ENCODE peak calls at places on chromosome 22, in five cellular contexts. P is pancreas, R is left lung, D is right lobe of liver, Y is stomach. W is an unnamed sample.

GRCh38 chr22:36197601-36198146 is 3.9 kb downstream of the APOL4 start:
- DNase-seq in P (no peak), R (no peak), D (no peak), Y (no peak), W (no peak)

GRCh38 chr22:21726650-21727049 is 8.9 kb downstream of the YPEL1 start:
- DNase-seq in P (no peak), R (no peak), D (no peak), Y (no peak), W (no peak)

GRCh38 chr22:19723165-19723989 is at the start of gene GP1BB:
- DNase-seq in P (peak), R (no peak), D (no peak), Y (peak), W (no peak)

GRCh38 chr22:39219071-39220050 is 25.4 kb downstream of the PDGFB start:
- DNase-seq in P (no peak), R (peak), D (no peak), Y (no peak), W (peak)

GRCh38 chr22:42439021-42439420 is 6.8 kb upstream of the NFAM1 start:
- DNase-seq in P (no peak), R (no peak), D (no peak), Y (no peak), W (no peak)

GRCh38 chr22:20101638-20102037 is 14.3 kb upstream of the RANBP1 start:
- DNase-seq in P (no peak), R (no peak), D (peak), Y (no peak), W (no peak)

GRCh38 chr22:24809331-24809730 is 3.3 kb downstream of the SGSM1 start:
- DNase-seq in P (no peak), R (no peak), D (no peak), Y (peak), W (no peak)

GRCh38 chr22:39242389-39242808 is 2.4 kb downstream of the PDGFB start:
- DNase-seq in P (no peak), R (no peak), D (no peak), Y (no peak), W (no peak)

GRCh38 chr22:41009222-41009948 is 58.2 kb downstream of the RBX1 start:
- DNase-seq in P (no peak), R (peak), D (no peak), Y (no peak), W (no peak)

GRCh38 chr22:42033263-42034181 is 34.9 kb downstream of the WBP2NL start:
- DNase-seq in P (no peak), R (no peak), D (no peak), Y (no peak), W (no peak)

GRCh38 chr22:40281717-40282116 is 64.6 kb upstream of the ADSL start:
- DNase-seq in P (no peak), R (no peak), D (no peak), Y (no peak), W (no peak)

GRCh38 chr22:25113316-25113721 is 86.3 kb upstream of the CRYBB3 start:
- DNase-seq in P (no peak), R (peak), D (peak), Y (peak), W (no peak)

DNA sequence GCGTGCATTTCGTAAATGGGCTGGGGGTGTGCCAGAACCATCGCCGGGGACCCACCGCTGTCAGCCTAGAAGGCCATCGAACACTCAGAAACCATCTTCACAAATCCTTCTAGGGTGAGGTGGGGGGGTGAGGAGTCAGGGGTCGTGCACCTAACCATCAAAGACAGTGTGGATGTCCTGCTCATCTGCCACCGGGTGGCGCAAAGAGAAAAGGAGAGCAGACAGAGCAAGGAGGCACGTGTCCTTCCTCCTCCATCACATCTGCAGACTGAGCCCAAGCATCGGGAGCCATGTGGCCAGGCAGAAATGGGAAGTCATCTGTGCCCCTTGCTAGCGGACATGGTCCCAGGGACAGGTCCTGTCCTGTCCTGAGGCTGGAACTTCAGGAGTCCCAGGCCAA is 61.9 kb upstream of the NUP50 start:
- DNase-seq in P (no peak), R (peak), D (peak), Y (peak), W (peak)
- TF ChIP-seq CTCF in P (peak), R (no peak), D (peak), Y (peak), W (peak)

DNA sequence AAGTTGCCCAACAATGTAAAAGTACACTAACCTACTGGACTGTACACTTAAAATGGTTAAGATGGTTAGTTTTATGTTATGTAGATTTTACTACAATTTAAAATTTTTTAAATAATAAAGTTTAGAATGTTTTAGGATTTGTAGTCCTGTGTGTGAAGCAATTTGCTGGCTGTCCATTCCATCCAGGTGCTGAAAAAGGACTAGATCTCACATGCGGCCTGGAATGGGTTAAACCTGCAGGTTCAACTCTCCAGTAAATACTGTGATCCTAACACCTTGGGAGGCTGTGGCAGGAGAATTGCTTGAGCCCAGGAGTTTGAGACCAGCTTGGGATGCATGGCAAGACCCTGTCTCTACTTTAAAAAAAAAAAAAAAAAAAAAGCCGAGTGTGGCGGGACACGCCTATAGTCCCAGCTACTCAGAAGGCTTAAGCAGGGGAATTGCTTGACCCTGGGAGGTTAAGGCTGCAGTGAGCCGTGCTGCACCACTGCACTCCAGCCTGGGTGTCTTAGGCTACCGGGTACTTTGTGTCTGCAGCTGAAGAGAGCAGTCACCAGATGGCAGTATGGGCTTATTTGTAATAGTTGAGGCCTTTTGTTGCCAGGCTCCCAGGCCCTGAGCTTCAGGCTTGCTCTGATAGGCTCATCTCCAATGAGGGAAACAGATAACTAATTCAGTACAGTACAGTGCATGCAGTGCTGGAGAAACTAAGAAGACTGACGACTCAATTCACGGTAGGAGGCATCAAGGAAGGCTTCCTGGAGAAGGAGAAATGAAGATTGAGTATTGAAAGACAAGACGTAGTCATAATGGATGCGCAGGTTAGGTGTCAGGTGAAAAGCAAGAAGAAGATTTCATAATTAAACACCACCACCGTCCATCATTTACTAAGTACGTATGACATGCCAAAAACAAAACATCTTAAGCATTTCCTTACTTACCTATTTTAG is 64.7 kb upstream of the ASPHD2 start:
- DNase-seq in P (peak), R (peak), D (peak), Y (peak), W (no peak)
- TF ChIP-seq CTCF in P (peak), R (peak), D (peak), Y (no peak), W (peak)

DNA sequence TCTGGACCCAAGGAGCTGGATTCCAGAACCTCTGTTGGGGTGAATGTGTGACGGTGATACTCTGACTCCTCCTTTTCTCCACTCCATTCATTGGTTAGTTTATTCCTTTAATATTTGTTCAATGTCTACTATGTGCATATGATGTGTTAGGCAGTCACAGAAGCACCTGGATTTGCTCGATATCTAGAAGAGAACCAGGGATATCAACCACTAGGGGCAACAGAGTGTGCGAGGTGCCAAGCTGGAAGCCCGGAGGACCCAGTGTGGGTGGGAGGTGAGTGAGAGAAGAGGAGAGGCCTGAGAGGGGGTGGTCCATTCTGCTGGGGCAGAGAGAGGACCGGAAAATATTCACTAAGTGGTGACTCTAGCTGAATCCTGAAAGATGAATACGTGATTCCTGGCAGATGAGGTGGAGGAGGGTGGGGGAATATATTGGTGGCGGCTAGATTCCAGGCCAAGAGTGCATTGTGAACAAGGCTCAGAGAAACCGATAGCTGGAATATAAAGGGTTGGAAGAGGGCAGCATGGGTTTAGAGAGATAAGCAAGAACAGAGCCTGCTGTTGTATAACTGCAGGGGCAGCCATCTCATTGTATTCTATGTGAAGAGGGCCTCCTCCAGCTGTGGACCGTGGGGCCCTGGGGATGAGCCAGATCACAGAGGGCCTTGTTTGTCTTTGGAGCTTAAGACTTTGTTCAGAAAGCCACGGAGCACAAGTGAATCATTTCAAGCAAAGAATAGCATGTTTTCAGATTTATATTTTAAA is 6.9 kb upstream of the TIMP3 start:
- DNase-seq in P (no peak), R (no peak), D (no peak), Y (no peak), W (no peak)
- TF ChIP-seq CTCF in P (no peak), R (no peak), D (no peak), Y (no peak), W (no peak)

GRCh38 chr22:31199187-31199586 is 12.9 kb upstream of the LIMK2 start:
- DNase-seq in P (no peak), R (no peak), D (no peak), Y (no peak), W (no peak)
- TF ChIP-seq CTCF in P (no peak), R (no peak), D (no peak), Y (peak), W (peak)

GRCh38 chr22:37782340-37783168 is 25.2 kb upstream of the GCAT start:
- DNase-seq in P (no peak), R (no peak), D (no peak), Y (no peak), W (no peak)
- TF ChIP-seq CTCF in P (no peak), R (no peak), D (no peak), Y (no peak), W (no peak)

DNA sequence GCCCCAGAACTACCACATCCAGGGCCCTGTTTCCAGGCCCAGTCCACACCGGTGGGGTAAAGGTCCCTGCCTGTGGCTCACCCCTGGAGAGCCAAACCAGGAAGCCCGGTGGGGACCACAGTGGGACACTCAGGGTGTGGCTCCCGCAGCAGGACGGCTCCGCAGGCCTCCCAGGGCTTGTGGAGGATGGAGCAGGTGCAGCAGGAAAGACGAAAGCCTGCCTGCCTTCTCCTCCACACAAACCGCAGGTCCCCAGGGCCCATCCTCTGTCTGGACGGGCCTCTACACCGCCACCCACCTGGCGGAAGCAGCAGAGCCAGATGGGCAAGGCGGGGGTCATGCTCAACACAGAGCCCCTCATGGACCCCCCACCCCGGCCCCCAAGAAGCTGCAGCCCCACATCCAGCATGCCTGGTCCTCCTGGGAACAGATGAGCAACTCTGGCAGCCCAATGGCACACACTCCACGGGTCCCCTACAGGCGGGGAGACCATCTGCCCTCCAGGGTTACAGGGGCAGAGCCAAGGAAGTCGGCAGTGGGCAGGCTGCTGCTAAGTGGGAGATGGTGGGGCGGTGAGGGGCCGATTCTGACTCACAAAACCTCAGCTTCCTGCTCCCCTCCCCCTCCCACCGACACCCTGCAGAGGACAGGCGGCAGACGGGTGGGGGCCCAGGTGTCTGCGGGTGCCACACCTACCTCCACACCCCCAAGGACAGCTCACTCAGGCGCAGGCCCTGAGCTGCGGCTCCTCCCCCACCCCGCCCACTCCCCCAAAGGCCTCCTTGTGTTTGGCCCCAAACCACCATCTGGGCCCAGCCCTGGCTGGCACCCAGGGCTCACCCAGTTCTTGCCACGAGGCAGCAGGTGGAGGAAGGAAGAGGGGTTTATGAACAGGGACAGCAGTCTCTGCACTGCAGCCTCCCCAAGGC is 5.2 kb downstream of the SBF1 start:
- DNase-seq in P (peak), R (peak), D (no peak), Y (peak), W (peak)
- TF ChIP-seq CTCF in P (no peak), R (no peak), D (no peak), Y (no peak), W (no peak)

GRCh38 chr22:23242473-23243001 is 62.2 kb downstream of the BCR start:
- DNase-seq in P (no peak), R (no peak), D (no peak), Y (no peak), W (no peak)
- TF ChIP-seq CTCF in P (no peak), R (no peak), D (no peak), Y (no peak), W (no peak)

GRCh38 chr22:46933040-46933439 is 170.6 kb downstream of the TBC1D22A start:
- DNase-seq in P (peak), R (no peak), D (no peak), Y (no peak), W (no peak)

GRCh38 chr22:46934172-46934745 is 171.8 kb downstream of the TBC1D22A start:
- DNase-seq in P (no peak), R (no peak), D (no peak), Y (no peak), W (no peak)

GRCh38 chr22:46931881-46932280 is 169.4 kb downstream of the TBC1D22A start:
- DNase-seq in P (no peak), R (no peak), D (no peak), Y (no peak), W (no peak)

GRCh38 chr22:46934746-46935491 is 172.5 kb downstream of the TBC1D22A start:
- DNase-seq in P (peak), R (no peak), D (no peak), Y (no peak), W (peak)

GRCh38 chr22:46933526-46933925 is 171.1 kb downstream of the TBC1D22A start:
- DNase-seq in P (no peak), R (no peak), D (no peak), Y (no peak), W (no peak)
- TF ChIP-seq CTCF in P (no peak), R (no peak), D (no peak), Y (no peak), W (no peak)

DNA sequence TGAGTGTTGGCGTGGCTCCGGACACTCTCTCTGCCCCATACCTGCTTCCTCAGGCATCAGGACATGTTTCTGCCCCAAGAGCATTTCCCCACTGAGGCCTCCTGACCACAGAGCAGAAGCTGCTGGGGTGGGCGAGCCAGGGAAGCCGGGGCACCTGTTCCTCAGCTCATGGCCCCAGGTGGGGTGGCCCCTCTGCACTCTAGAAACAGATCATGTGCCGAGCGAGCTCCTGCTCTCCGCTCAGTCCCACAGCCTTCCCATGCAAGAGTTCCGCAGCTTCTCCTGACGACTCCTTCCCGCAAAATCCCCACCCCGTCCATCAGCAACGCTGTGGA is 22.4 kb upstream of the PANX2 start:
- DNase-seq in P (no peak), R (no peak), D (no peak), Y (no peak), W (no peak)
- TF ChIP-seq CTCF in P (no peak), R (no peak), D (no peak), Y (no peak), W (no peak)

GRCh38 chr22:29300467-29300806 is 6.0 kb upstream of the GAS2L1 start:
- DNase-seq in P (no peak), R (no peak), D (no peak), Y (no peak), W (no peak)

GRCh38 chr22:29300807-29301601 is 5.4 kb upstream of the GAS2L1 start:
- DNase-seq in P (no peak), R (no peak), D (no peak), Y (no peak), W (no peak)

GRCh38 chr22:29301716-29302401 is 4.6 kb upstream of the GAS2L1 start:
- DNase-seq in P (no peak), R (no peak), D (no peak), Y (no peak), W (no peak)

GRCh38 chr22:29302402-29302680 is 4.1 kb upstream of the GAS2L1 start:
- DNase-seq in P (no peak), R (no peak), D (no peak), Y (no peak), W (no peak)

GRCh38 chr22:29302681-29303465 is 3.6 kb upstream of the GAS2L1 start:
- DNase-seq in P (peak), R (no peak), D (peak), Y (peak), W (no peak)
- TF ChIP-seq CTCF in P (no peak), R (no peak), D (no peak), Y (no peak), W (no peak)